ENCODE peak calls at places on chromosome 1, in seven cellular contexts. J is sigmoid colon, V is heart left ventricle, G is GM12878, N is gastrocnemius medialis, Y is right lobe of liver, K is K562. E is an unnamed sample.

GRCh38 chr1:178916448-178917174 is 45.7 kb upstream of the ANGPTL1 start:
- DNase-seq in G (no peak), V (no peak), K (no peak), Y (no peak), N (no peak), J (no peak), E (no peak)

GRCh38 chr1:230594374-230594773 is 47.9 kb upstream of the COG2 start:
- DNase-seq in V (no peak), J (no peak), Y (no peak), N (no peak), K (no peak), G (no peak), E (no peak)

GRCh38 chr1:113648478-113648877 is 110.8 kb downstream of the PHTF1 start:
- DNase-seq in N (no peak), J (no peak), K (no peak), Y (no peak), V (no peak), G (no peak), E (no peak)

GRCh38 chr1:61076728-61077675 is 5.4 kb upstream of the NFIA start:
- DNase-seq in N (peak; percentile 50), G (peak; percentile 24), V (peak; percentile 89), K (peak; percentile 88), Y (peak; percentile 93), J (peak; percentile 91), E (peak; percentile 92)

GRCh38 chr1:7319196-7319595 is 451.9 kb upstream of the VAMP3 start:
- DNase-seq in N (no peak), Y (no peak), K (no peak), V (no peak), G (no peak), J (no peak), E (no peak)

GRCh38 chr1:193104906-193105820 is at the start of gene GLRX2:
- DNase-seq in Y (peak; percentile 92), J (peak; percentile 93), N (peak; percentile 82), G (no peak), K (peak; percentile 98), V (peak; percentile 87), E (peak; percentile 88)

GRCh38 chr1:19709255-19709765 is 44.6 kb downstream of the HTR6 start:
- DNase-seq in Y (no peak), V (no peak), N (no peak), G (no peak), K (no peak), J (no peak), E (no peak)

GRCh38 chr1:12052008-12052573 is 11.0 kb upstream of the TNFRSF8 start:
- DNase-seq in V (peak; percentile 71), K (peak; percentile 80), Y (no peak), G (peak; percentile 96), J (peak; percentile 85), N (peak; percentile 68), E (peak; percentile 41)

GRCh38 chr1:10360045-10360444 is 38.8 kb upstream of the PGD start:
- DNase-seq in V (no peak), G (no peak), N (no peak), Y (no peak), J (no peak), K (no peak), E (no peak)
- TF ChIP-seq POLR2A in V (no peak), G (no peak), N (no peak), Y (no peak), J (no peak), K (no peak), E (no peak)

DNA sequence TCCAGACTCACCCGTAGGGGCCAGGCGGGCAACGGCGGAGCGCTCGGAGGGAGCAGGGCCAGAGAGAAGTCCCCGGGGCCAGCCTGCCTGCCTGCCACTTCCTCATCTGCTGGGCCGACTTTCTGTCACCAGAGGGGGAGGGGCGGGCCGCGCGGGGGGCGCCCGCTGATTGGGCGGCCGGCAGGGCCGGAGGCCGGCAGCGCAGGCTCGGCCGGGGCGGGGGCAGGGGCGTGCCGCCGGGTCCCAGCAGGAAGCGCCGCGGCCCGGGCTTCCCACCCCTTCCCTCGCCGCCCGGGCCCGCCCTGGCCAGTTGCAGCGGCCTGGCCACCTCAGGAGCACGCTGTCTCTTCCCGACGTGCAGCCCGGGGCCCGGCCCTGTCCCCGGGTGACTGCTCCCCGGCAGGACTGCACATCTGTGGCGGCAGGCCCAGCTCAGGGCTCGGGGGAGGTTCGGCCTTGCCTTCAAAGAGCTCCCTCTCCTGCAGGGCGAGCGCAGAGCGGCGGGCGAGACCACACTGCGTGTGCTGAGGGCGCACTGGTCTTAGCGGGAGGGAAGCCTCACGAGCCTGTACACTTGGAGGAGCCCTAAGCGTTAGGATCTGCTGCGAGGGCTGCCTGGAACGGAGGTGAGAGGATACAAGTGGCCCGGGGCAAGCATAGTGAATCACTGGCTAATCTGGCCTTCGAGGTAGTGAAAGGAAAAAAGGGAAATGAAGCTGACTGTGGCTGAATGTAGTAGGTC is at the start of gene ELOVL1:
- DNase-seq in Y (peak; percentile 96), J (peak; percentile 95), N (peak; percentile 80), G (peak; percentile 41), K (peak; percentile 99), V (peak; percentile 95), E (peak; percentile 91)
- TF ChIP-seq POLR2A in Y (peak; percentile 89), J (peak; percentile 72), N (peak; percentile 75), G (peak; percentile 94), K (peak; percentile 92), V (peak; percentile 93), E (peak; percentile 61)

GRCh38 chr1:155978325-155978972 is at the start of gene ARHGEF2:
- DNase-seq in K (peak; percentile 88), V (peak; percentile 89), G (no peak), J (peak; percentile 92), Y (peak; percentile 78), N (peak; percentile 71), E (peak; percentile 78)
- TF ChIP-seq POLR2A in K (peak; percentile 78), V (peak; percentile 43), G (peak; percentile 91), J (peak; percentile 43), Y (peak; percentile 56), N (peak; percentile 74), E (peak; percentile 45)

DNA sequence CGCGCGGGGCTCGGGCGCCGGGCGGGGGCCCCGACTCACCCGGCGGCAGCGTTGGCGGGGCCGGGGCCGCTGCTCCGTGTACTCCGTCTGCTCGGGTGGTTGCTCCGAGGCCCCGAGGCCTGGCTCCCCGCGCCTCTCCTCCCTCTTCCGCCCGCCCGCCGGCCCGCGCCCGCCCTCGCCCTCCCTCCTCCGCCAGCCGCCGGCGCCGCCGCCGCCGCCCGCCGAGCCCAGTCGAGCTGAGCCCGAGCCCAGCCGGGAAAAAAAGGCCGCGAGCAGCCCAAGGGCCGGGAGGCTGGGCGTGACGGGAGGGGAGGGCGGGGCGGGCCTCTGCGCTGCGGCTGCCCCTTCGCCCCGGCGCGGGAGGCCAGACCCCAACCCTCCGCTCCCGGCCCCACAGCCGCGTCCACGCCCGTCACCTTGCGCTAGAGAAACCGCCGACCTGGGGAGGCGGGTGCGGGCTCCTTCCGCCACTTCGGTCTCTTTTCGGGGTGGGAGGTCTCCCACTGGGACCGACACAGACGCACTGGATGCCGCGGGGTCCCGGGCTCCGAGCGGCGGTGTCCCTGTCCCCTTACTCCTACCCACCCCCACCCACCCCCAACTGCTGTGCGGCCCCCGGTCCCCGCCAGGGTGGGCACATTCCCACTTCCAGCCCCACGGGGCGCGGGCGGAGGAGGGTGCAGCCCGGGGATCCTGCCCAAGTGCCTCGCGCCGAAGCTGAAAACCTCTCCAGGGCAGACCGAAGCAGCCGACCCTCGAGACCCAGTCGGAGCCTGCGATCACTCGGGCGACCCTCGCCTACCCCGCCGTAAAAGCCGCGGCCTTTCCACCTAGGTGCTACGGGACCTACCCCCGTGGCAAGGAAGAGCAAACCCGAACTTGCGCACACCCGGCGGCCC is at the start of gene CERS2:
- DNase-seq in K (peak; percentile 83), G (no peak), Y (peak; percentile 86), N (peak; percentile 61), V (peak; percentile 88), J (peak; percentile 91), E (peak; percentile 91)
- TF ChIP-seq POLR2A in K (peak; percentile 52), G (peak; percentile 78), Y (peak; percentile 83), N (peak; percentile 73), V (no peak), J (no peak), E (no peak)

GRCh38 chr1:160429702-160430535 is 29.6 kb downstream of the VANGL2 start:
- DNase-seq in Y (no peak), V (no peak), K (no peak), N (no peak), J (no peak), G (peak; percentile 95), E (no peak)

GRCh38 chr1:160429125-160429551 is 28.8 kb downstream of the VANGL2 start:
- DNase-seq in K (no peak), V (no peak), Y (no peak), N (no peak), G (peak; percentile 51), J (no peak), E (no peak)

GRCh38 chr1:160428655-160429054 is 28.3 kb downstream of the VANGL2 start:
- DNase-seq in K (peak; percentile 77), J (no peak), N (no peak), V (peak; percentile 43), Y (no peak), G (peak; percentile 81), E (peak; percentile 75)

GRCh38 chr1:160431571-160431970 is 31.2 kb downstream of the VANGL2 start:
- DNase-seq in V (no peak), G (no peak), Y (no peak), N (no peak), J (no peak), K (no peak), E (no peak)

DNA sequence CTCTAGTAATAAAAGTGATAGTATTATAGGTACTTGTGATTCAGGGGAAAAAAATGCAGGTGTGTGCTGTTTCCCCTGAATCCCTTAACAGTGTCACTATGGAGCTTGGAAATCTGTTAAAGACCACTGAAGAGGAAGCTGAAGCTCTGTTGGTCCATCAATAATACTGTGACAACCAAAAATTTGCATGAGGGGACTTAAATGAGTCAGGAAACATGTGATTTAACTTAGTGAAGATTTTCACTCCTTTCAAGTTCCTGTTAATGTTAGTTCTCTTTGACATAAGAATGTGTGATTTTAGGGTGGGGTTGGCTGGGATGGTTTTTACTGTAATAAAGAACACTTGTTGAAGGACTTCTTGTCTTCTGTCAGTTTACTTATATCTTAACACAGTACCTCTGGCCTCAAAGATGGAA is 32.0 kb downstream of the VANGL2 start:
- DNase-seq in G (peak; percentile 92), N (no peak), J (no peak), V (no peak), K (no peak), Y (no peak), E (no peak)
- TF ChIP-seq POLR2A in G (no peak), N (no peak), J (no peak), V (no peak), K (no peak), Y (no peak), E (no peak)

DNA sequence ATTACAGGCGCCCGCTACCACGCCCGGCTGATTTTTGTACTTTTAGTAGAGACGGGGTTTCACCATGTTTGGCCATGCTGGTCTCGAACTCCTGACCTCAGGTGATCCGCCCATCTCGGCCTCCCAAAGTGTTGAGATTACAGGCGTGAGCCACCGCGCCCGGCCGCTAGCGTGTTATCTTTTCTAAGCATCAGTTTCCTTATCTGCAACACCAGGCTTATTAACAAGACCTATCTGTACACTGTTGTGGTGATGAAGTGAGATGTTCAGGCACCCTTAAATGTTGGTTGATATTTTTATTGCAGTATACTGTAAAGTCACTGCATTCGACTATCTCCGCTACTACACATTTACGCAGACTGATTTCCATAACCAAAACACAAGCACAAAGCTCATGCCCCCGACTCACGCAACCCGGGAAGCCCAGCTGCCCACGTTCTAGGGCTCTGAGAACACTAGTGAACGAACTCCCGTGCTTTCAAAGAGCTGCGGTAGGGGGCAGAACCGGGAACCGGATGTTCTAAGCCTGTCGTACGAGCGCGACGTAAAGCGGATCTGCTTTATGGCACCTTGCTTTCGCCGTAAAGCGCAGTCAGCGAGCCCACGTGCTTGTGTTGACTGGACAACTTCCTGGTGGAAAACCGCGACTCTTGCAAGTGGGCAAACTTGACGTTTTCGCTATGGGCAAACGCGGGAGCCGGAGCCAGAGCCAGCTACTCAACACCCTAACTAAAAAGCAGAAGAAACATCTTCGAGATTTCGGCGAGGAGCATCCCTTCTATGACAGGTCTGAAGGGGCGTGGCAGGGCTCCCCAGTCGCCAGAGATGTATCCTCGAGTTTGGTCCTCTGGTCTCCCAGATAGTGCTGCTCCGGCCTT is at the start of gene UTP25:
- DNase-seq in N (peak; percentile 73), K (peak; percentile 91), Y (peak; percentile 92), G (peak; percentile 97), J (peak; percentile 95), V (peak; percentile 91), E (peak; percentile 97)
- TF ChIP-seq POLR2A in N (no peak), K (peak; percentile 85), Y (peak; percentile 88), G (peak; percentile 79), J (no peak), V (peak; percentile 62), E (peak; percentile 64)

E was measured in erythroblast.